ENCODE peak calls at places on chromosomes 7 and 10, in five cellular contexts. One of them, this sample, is unnamed.

GRCh38 chr7:69782917-69783684 is 184.8 kb downstream of the AUTS2 start:
- DNase-seq in AG10803: peak; percentile 87
- DNase-seq in fibroblast of lung: peak; percentile 70
- DNase-seq in adrenal gland: peak; percentile 29
- DNase-seq in cardiac fibroblast: no peak
- DNase-seq in this sample: peak; percentile 18

GRCh38 chr7:152633072-152633471 is 42.9 kb downstream of the XRCC2 start:
- DNase-seq in AG10803: no peak
- DNase-seq in fibroblast of lung: no peak
- DNase-seq in adrenal gland: no peak
- DNase-seq in cardiac fibroblast: no peak
- DNase-seq in this sample: no peak

GRCh38 chr10:75408911-75409885 is 7.6 kb upstream of the ZNF503 start:
- DNase-seq in AG10803: peak; percentile 54
- DNase-seq in fibroblast of lung: no peak
- DNase-seq in adrenal gland: peak; percentile 89
- DNase-seq in cardiac fibroblast: peak; percentile 58
- DNase-seq in this sample: no peak

GRCh38 chr7:92517626-92518025 is 10.7 kb downstream of the PEX1 start:
- DNase-seq in AG10803: peak; percentile 9
- DNase-seq in fibroblast of lung: peak; percentile 5
- DNase-seq in adrenal gland: no peak
- DNase-seq in cardiac fibroblast: peak; percentile 6
- DNase-seq in this sample: peak; percentile 14

GRCh38 chr7:90625562-90625961 is 29.4 kb downstream of the CDK14 start:
- DNase-seq in AG10803: peak; percentile 66
- DNase-seq in fibroblast of lung: peak; percentile 74
- DNase-seq in adrenal gland: peak; percentile 44
- DNase-seq in cardiac fibroblast: peak; percentile 71
- DNase-seq in this sample: peak; percentile 71

GRCh38 chr7:156608176-156608478 is 32.4 kb upstream of the RNF32 start:
- DNase-seq in AG10803: no peak
- DNase-seq in fibroblast of lung: no peak
- DNase-seq in adrenal gland: peak; percentile 30
- DNase-seq in cardiac fibroblast: no peak
- DNase-seq in this sample: no peak

GRCh38 chr7:51224811-51225581 is 91.6 kb downstream of the COBL start:
- DNase-seq in AG10803: no peak
- DNase-seq in fibroblast of lung: no peak
- DNase-seq in adrenal gland: peak; percentile 16
- DNase-seq in cardiac fibroblast: no peak
- DNase-seq in this sample: no peak

GRCh38 chr7:100897111-100897608 is 1.5 kb upstream of the ACHE start:
- DNase-seq in AG10803: no peak
- DNase-seq in fibroblast of lung: no peak
- DNase-seq in adrenal gland: no peak
- DNase-seq in cardiac fibroblast: no peak
- DNase-seq in this sample: no peak

GRCh38 chr7:85695041-85695990 is 508.5 kb upstream of the SEMA3D start:
- DNase-seq in AG10803: peak; percentile 43
- DNase-seq in fibroblast of lung: peak; percentile 34
- DNase-seq in adrenal gland: no peak
- DNase-seq in cardiac fibroblast: peak; percentile 13
- DNase-seq in this sample: peak; percentile 45

GRCh38 chr10:19480296-19480695 is 335.9 kb upstream of the PLXDC2 start:
- DNase-seq in AG10803: no peak
- DNase-seq in fibroblast of lung: peak; percentile 20
- DNase-seq in adrenal gland: no peak
- DNase-seq in cardiac fibroblast: no peak
- DNase-seq in this sample: no peak

GRCh38 chr10:47361293-47361692 is 13.1 kb downstream of the RBP3 start:
- DNase-seq in AG10803: peak; percentile 15
- DNase-seq in fibroblast of lung: peak; percentile 39
- DNase-seq in adrenal gland: peak; percentile 34
- DNase-seq in cardiac fibroblast: peak; percentile 37
- DNase-seq in this sample: peak; percentile 59

GRCh38 chr7:132541656-132542055 is 34.6 kb downstream of the PLXNA4 start:
- DNase-seq in AG10803: no peak
- DNase-seq in fibroblast of lung: no peak
- DNase-seq in adrenal gland: no peak
- DNase-seq in cardiac fibroblast: no peak
- DNase-seq in this sample: no peak

GRCh38 chr10:58807631-58808024 is 295.0 kb downstream of the BICC1 start:
- DNase-seq in AG10803: peak; percentile 98
- DNase-seq in fibroblast of lung: peak; percentile 86
- DNase-seq in adrenal gland: no peak
- DNase-seq in cardiac fibroblast: peak; percentile 89
- DNase-seq in this sample: peak; percentile 24

GRCh38 chr7:143385891-143386781 is 5.0 kb downstream of the ZYX start:
- DNase-seq in AG10803: no peak
- DNase-seq in fibroblast of lung: no peak
- DNase-seq in adrenal gland: peak; percentile 50
- DNase-seq in cardiac fibroblast: peak; percentile 71
- DNase-seq in this sample: peak; percentile 84

GRCh38 chr7:39733881-39734571 is 110.7 kb downstream of the RALA start:
- DNase-seq in AG10803: peak; percentile 93
- DNase-seq in fibroblast of lung: peak; percentile 50
- DNase-seq in adrenal gland: no peak
- DNase-seq in cardiac fibroblast: peak; percentile 92
- DNase-seq in this sample: peak; percentile 88

GRCh38 chr10:4270116-4270515 is 485.1 kb upstream of the KLF6 start:
- DNase-seq in AG10803: peak; percentile 89
- DNase-seq in fibroblast of lung: peak; percentile 71
- DNase-seq in adrenal gland: no peak
- DNase-seq in cardiac fibroblast: peak; percentile 95
- DNase-seq in this sample: peak; percentile 83

GRCh38 chr7:70693690-70694356 is 438.1 kb upstream of the GALNT17 start:
- DNase-seq in AG10803: peak; percentile 60
- DNase-seq in fibroblast of lung: peak; percentile 57
- DNase-seq in adrenal gland: peak; percentile 66
- DNase-seq in cardiac fibroblast: peak; percentile 45
- DNase-seq in this sample: peak; percentile 52

GRCh38 chr10:43461950-43462349 is 25.0 kb downstream of the ZNF487 start:
- DNase-seq in AG10803: peak; percentile 83
- DNase-seq in fibroblast of lung: peak; percentile 91
- DNase-seq in adrenal gland: peak; percentile 31
- DNase-seq in cardiac fibroblast: peak; percentile 93
- DNase-seq in this sample: peak; percentile 94

GRCh38 chr7:30134011-30134410 is 775 bp upstream of the MTURN start:
- DNase-seq in AG10803: no peak
- DNase-seq in fibroblast of lung: no peak
- DNase-seq in adrenal gland: no peak
- DNase-seq in cardiac fibroblast: no peak
- DNase-seq in this sample: peak; percentile 13

GRCh38 chr7:70316745-70317144 is 718.5 kb downstream of the AUTS2 start:
- DNase-seq in AG10803: no peak
- DNase-seq in fibroblast of lung: no peak
- DNase-seq in adrenal gland: no peak
- DNase-seq in cardiac fibroblast: no peak
- DNase-seq in this sample: no peak

GRCh38 chr7:132503415-132503814 is 72.9 kb downstream of the PLXNA4 start:
- DNase-seq in AG10803: no peak
- DNase-seq in fibroblast of lung: no peak
- DNase-seq in adrenal gland: no peak
- DNase-seq in cardiac fibroblast: no peak
- DNase-seq in this sample: no peak

GRCh38 chr7:32089256-32089655 is 19.0 kb upstream of the PDE1C start:
- DNase-seq in AG10803: no peak
- DNase-seq in fibroblast of lung: no peak
- DNase-seq in adrenal gland: no peak
- DNase-seq in cardiac fibroblast: no peak
- DNase-seq in this sample: no peak

GRCh38 chr10:111323567-111323966 is 246.7 kb downstream of the ADRA2A start:
- DNase-seq in AG10803: peak; percentile 34
- DNase-seq in fibroblast of lung: no peak
- DNase-seq in adrenal gland: no peak
- DNase-seq in cardiac fibroblast: peak; percentile 9
- DNase-seq in this sample: peak; percentile 10

GRCh38 chr7:19111474-19112143 is 5.8 kb downstream of the TWIST1 start:
- DNase-seq in AG10803: no peak
- DNase-seq in fibroblast of lung: no peak
- DNase-seq in adrenal gland: no peak
- DNase-seq in cardiac fibroblast: no peak
- DNase-seq in this sample: peak; percentile 32

DNA sequence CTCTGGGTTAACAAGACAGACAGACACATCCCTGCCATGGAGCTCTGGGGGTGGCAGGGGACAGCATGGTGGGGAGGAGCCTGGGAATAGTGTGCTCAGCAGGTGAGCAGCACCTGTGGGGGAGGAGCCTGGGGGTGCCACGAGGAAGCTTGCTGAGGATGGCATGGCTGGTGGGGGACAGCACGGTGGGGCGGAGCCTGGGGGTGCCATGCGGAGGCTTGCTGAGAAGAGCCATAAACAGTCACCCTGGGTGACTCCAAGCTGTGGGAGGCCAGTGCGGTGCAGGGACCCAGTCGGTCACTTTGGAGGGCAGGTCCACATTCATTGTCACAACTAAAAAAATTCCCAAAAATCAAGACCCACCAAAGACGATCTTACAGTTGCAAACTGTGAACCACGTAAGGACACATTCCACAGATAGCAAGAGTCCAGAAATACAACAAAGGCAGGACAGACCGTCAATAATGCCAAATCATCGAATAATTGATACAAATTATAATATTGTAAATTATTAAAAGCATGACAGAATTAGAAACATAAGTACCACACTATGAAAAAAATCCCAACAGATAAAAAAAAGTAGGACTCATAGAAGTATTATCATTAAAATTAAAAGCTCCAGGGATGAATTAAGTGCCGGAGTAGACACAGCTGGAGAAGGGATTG is 24.4 kb downstream of the NKX6-2 start:
- DNase-seq in AG10803: no peak
- DNase-seq in fibroblast of lung: no peak
- DNase-seq in adrenal gland: no peak
- DNase-seq in cardiac fibroblast: no peak
- DNase-seq in this sample: no peak
- H3K4me3 ChIP-seq in AG10803: no peak overlapping the region
- H3K4me3 ChIP-seq in fibroblast of lung: no peak overlapping the region
- H3K4me3 ChIP-seq in adrenal gland: no peak overlapping the region
- H3K4me3 ChIP-seq in cardiac fibroblast: no peak overlapping the region
- H3K4me3 ChIP-seq in this sample: no peak overlapping the region

GRCh38 chr10:380313-380955 is 245.2 kb downstream of the ZMYND11 start:
- DNase-seq in AG10803: no peak
- DNase-seq in fibroblast of lung: peak; percentile 44
- DNase-seq in adrenal gland: no peak
- DNase-seq in cardiac fibroblast: no peak
- DNase-seq in this sample: peak; percentile 74

GRCh38 chr10:378230-378929 is 243.1 kb downstream of the ZMYND11 start:
- DNase-seq in AG10803: no peak
- DNase-seq in fibroblast of lung: no peak
- DNase-seq in adrenal gland: no peak
- DNase-seq in cardiac fibroblast: no peak
- DNase-seq in this sample: no peak

GRCh38 chr10:377228-377627 is 242.0 kb downstream of the ZMYND11 start:
- DNase-seq in AG10803: no peak
- DNase-seq in fibroblast of lung: no peak
- DNase-seq in adrenal gland: no peak
- DNase-seq in cardiac fibroblast: no peak
- DNase-seq in this sample: no peak

GRCh38 chr10:381346-381745 is 246.1 kb downstream of the ZMYND11 start:
- DNase-seq in AG10803: no peak
- DNase-seq in fibroblast of lung: no peak
- DNase-seq in adrenal gland: no peak
- DNase-seq in cardiac fibroblast: no peak
- DNase-seq in this sample: no peak

GRCh38 chr10:378930-379704 is 243.9 kb downstream of the ZMYND11 start:
- DNase-seq in AG10803: no peak
- DNase-seq in fibroblast of lung: no peak
- DNase-seq in adrenal gland: no peak
- DNase-seq in cardiac fibroblast: no peak
- DNase-seq in this sample: no peak
- TF ChIP-seq CTCF in AG10803: no peak
- TF ChIP-seq CTCF in fibroblast of lung: no peak
- TF ChIP-seq CTCF in adrenal gland: no peak
- TF ChIP-seq CTCF in cardiac fibroblast: no peak
- TF ChIP-seq CTCF in this sample: no peak

GRCh38 chr7:47255007-47255406 is 326.9 kb downstream of the TNS3 start:
- DNase-seq in AG10803: no peak
- DNase-seq in fibroblast of lung: no peak
- DNase-seq in adrenal gland: no peak
- DNase-seq in cardiac fibroblast: no peak
- DNase-seq in this sample: no peak
- H3K4me3 ChIP-seq in AG10803: no peak overlapping the region
- H3K4me3 ChIP-seq in fibroblast of lung: no peak overlapping the region
- H3K4me3 ChIP-seq in adrenal gland: no peak overlapping the region
- H3K4me3 ChIP-seq in cardiac fibroblast: no peak overlapping the region
- H3K4me3 ChIP-seq in this sample: no peak overlapping the region

DNA sequence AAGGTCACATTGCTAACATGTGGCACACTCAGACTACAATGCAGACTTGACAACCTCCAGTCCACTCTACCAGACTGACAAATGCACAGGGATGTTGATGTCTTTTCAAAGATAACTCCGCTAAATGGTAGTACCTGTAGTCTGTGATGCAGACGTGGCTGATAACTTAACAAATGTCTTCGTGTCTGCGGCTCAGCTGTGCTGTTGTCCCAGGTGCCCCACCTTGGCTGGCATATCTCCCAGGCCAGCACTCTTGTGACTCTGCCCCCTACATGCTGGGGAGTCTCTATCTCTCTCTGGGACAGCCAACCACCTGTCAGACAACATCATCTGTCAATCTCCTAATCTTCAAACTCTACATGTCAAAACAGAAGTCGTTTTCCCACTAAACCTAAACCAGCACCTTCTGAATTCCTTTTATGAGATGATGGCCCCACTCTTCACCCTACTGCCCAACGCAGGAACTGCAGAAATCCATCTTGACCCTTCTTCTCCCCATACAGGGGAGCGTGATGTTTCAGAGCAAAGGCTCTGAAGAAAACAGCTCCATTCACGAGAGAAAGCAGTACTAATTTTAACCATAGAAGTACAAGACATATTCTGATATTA is 156.4 kb downstream of the USP6NL start:
- DNase-seq in AG10803: no peak
- DNase-seq in fibroblast of lung: no peak
- DNase-seq in adrenal gland: no peak
- DNase-seq in cardiac fibroblast: no peak
- DNase-seq in this sample: no peak
- TF ChIP-seq CTCF in AG10803: no peak
- TF ChIP-seq CTCF in fibroblast of lung: no peak
- TF ChIP-seq CTCF in adrenal gland: no peak
- TF ChIP-seq CTCF in cardiac fibroblast: peak; percentile 26
- TF ChIP-seq CTCF in this sample: peak; percentile 47

DNA sequence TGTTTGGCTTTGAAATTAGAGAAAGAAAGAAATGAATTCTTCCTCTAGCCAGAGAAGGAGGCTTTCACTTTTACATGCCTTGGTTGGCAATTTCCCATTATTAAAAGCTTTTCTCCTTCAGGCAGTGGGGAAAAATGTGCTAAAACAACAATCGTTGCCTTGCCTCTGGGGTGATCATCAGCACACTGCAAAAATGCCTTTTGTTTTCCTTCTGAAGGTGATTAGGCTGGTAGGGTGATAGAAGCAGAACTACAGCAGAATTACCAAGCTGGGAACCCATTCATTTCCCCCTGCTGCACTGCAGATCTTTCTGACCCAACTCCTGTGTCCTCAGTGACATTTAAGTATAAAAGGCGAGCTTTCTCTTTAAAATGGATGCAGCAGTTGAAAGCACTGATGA is 22.2 kb downstream of the ANK3 start:
- DNase-seq in AG10803: peak; percentile 21
- DNase-seq in fibroblast of lung: no peak
- DNase-seq in adrenal gland: no peak
- DNase-seq in cardiac fibroblast: no peak
- DNase-seq in this sample: no peak
- H3K4me3 ChIP-seq in AG10803: no peak overlapping the region
- H3K4me3 ChIP-seq in fibroblast of lung: no peak overlapping the region
- H3K4me3 ChIP-seq in adrenal gland: no peak overlapping the region
- H3K4me3 ChIP-seq in cardiac fibroblast: no peak overlapping the region
- H3K4me3 ChIP-seq in this sample: no peak overlapping the region

This sample was measured in choroid plexus epithelial cell.